ENCODE peak calls at places on chromosomes 12 and 14, in five cellular contexts. Y, M, O, Q and T are unnamed samples.

GRCh38 chr12:115569694-115570093 is 707.8 kb downstream of the MED13L start:
- DNase-seq in Y (no peak), M (no peak), O (peak; percentile 72), Q (no peak), T (no peak)

GRCh38 chr12:52813885-52814709 is at the start of gene KRT4:
- DNase-seq in Y (no peak), M (no peak), O (no peak), Q (no peak), T (no peak)

GRCh38 chr12:11107719-11108118 is 15.6 kb upstream of the TAS2R43 start:
- DNase-seq in Y (no peak), M (no peak), O (no peak), Q (no peak), T (no peak)

GRCh38 chr12:92041742-92042141 is 103.9 kb downstream of the BTG1 start:
- DNase-seq in Y (peak; percentile 66), M (no peak), O (no peak), Q (no peak), T (peak; percentile 60)

GRCh38 chr12:105107176-105107496 is 395 bp upstream of the WASHC4 start:
- DNase-seq in Y (peak; percentile 69), M (no peak), O (peak; percentile 67), Q (no peak), T (no peak)

GRCh38 chr12:115823635-115824034 is 453.9 kb downstream of the MED13L start:
- DNase-seq in Y (no peak), M (no peak), O (no peak), Q (no peak), T (no peak)

GRCh38 chr14:24798911-24799310 is 164.9 kb upstream of the GZMB start:
- DNase-seq in Y (no peak), M (no peak), O (no peak), Q (no peak), T (no peak)

GRCh38 chr12:5222011-5222461 is 178.4 kb downstream of the KCNA5 start:
- DNase-seq in Y (no peak), M (no peak), O (no peak), Q (no peak), T (no peak)

DNA sequence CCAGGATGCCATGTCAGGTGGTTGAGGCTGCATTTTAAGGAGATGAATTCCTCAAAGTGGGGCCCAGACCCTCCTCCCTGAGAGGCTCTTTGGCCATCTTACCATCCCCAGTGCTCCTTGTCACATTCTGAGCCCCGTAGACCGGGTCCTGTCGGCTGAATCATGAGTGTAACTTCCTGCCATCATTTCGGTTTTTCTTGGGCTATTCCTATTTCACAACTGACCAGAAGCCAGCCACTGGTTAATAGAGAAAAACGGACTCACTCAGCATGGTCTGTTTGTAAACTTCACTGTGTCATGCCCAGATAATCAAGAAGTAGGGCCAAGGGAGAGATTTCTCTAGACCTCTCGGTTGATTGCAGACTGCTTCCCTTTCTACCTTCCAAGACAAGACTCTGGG is 6.6 kb downstream of the WNT5B start:
- DNase-seq in Y (peak; percentile 42), M (no peak), O (no peak), Q (no peak), T (no peak)
- H3K4me3 ChIP-seq in Y (no peak overlapping the region), M (no peak overlapping the region), O (no peak overlapping the region), Q (no peak overlapping the region), T (no peak overlapping the region)

GRCh38 chr12:20210795-20211194 is 157.5 kb upstream of the PDE3A start:
- DNase-seq in Y (no peak), M (no peak), O (no peak), Q (no peak), T (no peak)

GRCh38 chr12:20212658-20213387 is 155.5 kb upstream of the PDE3A start:
- DNase-seq in Y (peak; percentile 99), M (no peak), O (peak; percentile 61), Q (peak; percentile 76), T (no peak)

GRCh38 chr12:20212036-20212435 is 156.3 kb upstream of the PDE3A start:
- DNase-seq in Y (peak; percentile 49), M (no peak), O (no peak), Q (no peak), T (no peak)

GRCh38 chr12:20213851-20214250 is 154.5 kb upstream of the PDE3A start:
- DNase-seq in Y (peak; percentile 13), M (no peak), O (no peak), Q (no peak), T (no peak)

DNA sequence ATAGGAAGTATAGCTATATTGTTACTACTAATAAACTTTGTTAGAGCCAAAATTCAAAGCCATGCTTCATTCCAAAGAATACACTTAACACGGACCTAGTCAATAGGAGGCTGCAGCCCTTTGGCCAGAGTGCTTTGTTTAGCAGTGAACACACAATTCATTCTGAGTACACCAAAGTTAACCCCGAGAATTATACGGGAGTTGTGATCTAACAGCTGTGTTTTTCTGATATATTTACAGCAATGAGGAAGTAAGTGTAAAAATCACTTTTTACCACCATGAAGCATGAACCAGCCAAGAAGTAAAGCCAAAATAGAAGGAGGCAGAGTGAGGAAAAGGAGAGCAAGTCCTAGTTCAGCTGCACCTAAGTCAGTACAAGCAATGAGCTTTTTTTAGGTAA is 156.8 kb upstream of the PDE3A start:
- DNase-seq in Y (no peak), M (no peak), O (no peak), Q (no peak), T (no peak)
- H3K4me3 ChIP-seq in Y (no peak overlapping the region), M (no peak overlapping the region), O (no peak overlapping the region), Q (no peak overlapping the region), T (no peak overlapping the region)

DNA sequence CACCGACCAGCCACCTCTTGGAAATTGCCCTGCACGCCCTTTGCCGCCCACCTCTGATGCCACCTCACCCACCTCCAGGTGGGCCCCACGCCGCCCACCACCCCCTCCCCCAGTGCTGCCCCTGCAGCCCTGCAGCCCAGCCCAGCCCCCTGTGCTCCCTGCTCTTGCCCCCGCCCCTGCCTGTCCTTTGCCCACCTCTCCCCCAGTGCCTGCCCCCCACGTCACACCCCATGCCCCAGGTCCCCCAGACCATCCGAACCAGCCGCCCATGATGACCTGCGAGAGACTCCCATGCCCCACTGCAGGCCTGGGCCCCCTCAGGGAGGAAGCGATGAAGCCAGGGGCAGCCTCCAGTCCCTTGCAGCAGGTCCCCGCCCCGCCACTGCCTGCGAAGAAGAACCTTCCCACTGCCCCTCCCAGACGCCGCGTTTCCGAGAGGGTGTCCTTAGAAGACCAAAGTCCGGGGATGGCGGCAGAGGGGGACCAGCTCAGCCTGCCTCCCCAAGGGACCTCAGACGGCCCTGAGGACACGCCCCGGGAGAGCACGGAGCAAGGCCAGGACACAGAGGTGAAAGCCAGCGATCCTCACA is 96.5 kb downstream of the LGMN start:
- DNase-seq in Y (no peak), M (peak; percentile 69), O (no peak), Q (peak; percentile 53), T (peak; percentile 28)
- H3K4me3 ChIP-seq in Y (no peak overlapping the region), M (peak overlapping the region; percentile 38), O (no peak overlapping the region), Q (no peak overlapping the region), T (peak overlapping the region; percentile 82)

GRCh38 chr14:91395998-91396660 is 21.5 kb downstream of the CCDC88C start:
- DNase-seq in Y (no peak), M (no peak), O (no peak), Q (no peak), T (no peak)
- H3K4me3 ChIP-seq in Y (no peak overlapping the region), M (no peak overlapping the region), O (no peak overlapping the region), Q (no peak overlapping the region), T (peak overlapping the region; percentile 43)

GRCh38 chr14:50530794-50531193 is 1.6 kb downstream of the MAP4K5 start:
- DNase-seq in Y (peak; percentile 28), M (no peak), O (no peak), Q (no peak), T (no peak)
- H3K4me3 ChIP-seq in Y (peak overlapping the region; percentile 94), M (no peak overlapping the region), O (peak overlapping the region; percentile 90), Q (no peak overlapping the region), T (peak overlapping the region; percentile 50)

GRCh38 chr12:78448692-78449091 is 415.9 kb upstream of the SYT1 start:
- DNase-seq in Y (no peak), M (no peak), O (no peak), Q (no peak), T (no peak)
- H3K4me3 ChIP-seq in Y (no peak overlapping the region), M (no peak overlapping the region), O (no peak overlapping the region), Q (no peak overlapping the region), T (no peak overlapping the region)

DNA sequence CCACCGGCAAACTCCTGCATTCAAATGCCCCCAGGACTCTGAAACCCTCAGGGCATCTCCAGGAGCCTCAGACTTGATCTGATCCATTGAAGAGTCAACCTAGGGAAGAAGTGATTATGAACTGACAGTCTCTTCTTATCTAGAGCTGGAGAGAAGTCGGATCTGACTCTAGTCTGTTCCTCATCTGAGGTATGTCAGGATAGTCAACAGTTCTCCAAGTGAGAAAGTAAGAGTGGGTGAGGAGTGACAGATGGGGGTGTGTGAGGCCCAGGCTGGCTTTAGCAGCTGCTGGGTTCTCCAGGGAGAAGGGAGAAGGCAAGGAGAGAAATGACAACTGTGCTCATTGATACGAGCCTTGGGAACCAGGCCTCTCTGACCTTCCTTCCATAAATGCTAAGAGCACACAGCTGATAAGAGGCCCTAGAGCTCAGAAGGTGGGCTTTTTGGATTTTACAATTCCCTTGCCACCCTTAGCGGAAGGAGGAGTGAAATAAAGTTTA is 53.3 kb downstream of the IRAK3 start:
- DNase-seq in Y (no peak), M (no peak), O (no peak), Q (no peak), T (no peak)
- H3K4me3 ChIP-seq in Y (no peak overlapping the region), M (no peak overlapping the region), O (no peak overlapping the region), Q (no peak overlapping the region), T (no peak overlapping the region)

GRCh38 chr14:50061664-50062437 is 54.5 kb downstream of the VCPKMT start:
- DNase-seq in Y (peak; percentile 51), M (peak; percentile 86), O (peak; percentile 83), Q (no peak), T (peak; percentile 64)
- H3K4me3 ChIP-seq in Y (no peak overlapping the region), M (peak overlapping the region; percentile 3), O (no peak overlapping the region), Q (no peak overlapping the region), T (peak overlapping the region; percentile 53)